ENCODE peak calls at places on chromosomes 11 and 22, in eight cellular contexts. M is cardiac muscle cell, C is epithelial cell of esophagus, V is lower lobe of right lung, N is fibroblast of villous mesenchyme, Q is AG09309, G is neural progenitor cell, J is HFF-Myc. Z is an unnamed sample.

GRCh38 chr11:2743427-2744110 is 43.8 kb upstream of the KCNQ1OT1 start:
- DNase-seq in Q (no peak), M (no peak), N (no peak), V (peak; percentile 35), G (no peak), C (no peak), J (no peak), Z (no peak)

GRCh38 chr22:46829140-46829891 is 66.9 kb downstream of the TBC1D22A start:
- DNase-seq in J (peak; percentile 85), M (peak; percentile 91), N (peak; percentile 90), G (no peak), Q (peak; percentile 85), V (no peak), C (peak; percentile 89), Z (no peak)

GRCh38 chr11:103091024-103091423 is 936 bp downstream of the DCUN1D5 start:
- DNase-seq in M (peak; percentile 23), V (no peak), N (peak; percentile 22), Q (no peak), C (peak; percentile 26), J (no peak), G (peak; percentile 16), Z (peak; percentile 15)

GRCh38 chr11:30583505-30584280 is 2.5 kb downstream of the MPPED2 start:
- DNase-seq in N (no peak), G (peak; percentile 59), Q (no peak), V (peak; percentile 37), M (no peak), C (no peak), J (no peak), Z (no peak)

GRCh38 chr11:30710216-30710615 is 124.1 kb upstream of the MPPED2 start:
- DNase-seq in Q (no peak), V (no peak), G (no peak), C (no peak), M (peak; percentile 3), N (no peak), J (no peak), Z (no peak)

GRCh38 chr22:27135582-27135981 is 478.2 kb downstream of the MIAT start:
- DNase-seq in C (peak; percentile 48), G (no peak), J (no peak), V (no peak), N (peak; percentile 89), M (peak; percentile 65), Q (no peak), Z (no peak)

GRCh38 chr11:86741489-86742435 is 58.6 kb upstream of the PRSS23 start:
- DNase-seq in N (peak; percentile 79), C (peak; percentile 89), Q (no peak), J (no peak), M (peak; percentile 52), V (no peak), G (no peak), Z (no peak)

GRCh38 chr11:20964985-20965384 is 295.6 kb downstream of the NELL1 start:
- DNase-seq in V (no peak), Q (no peak), J (no peak), G (no peak), M (no peak), C (no peak), N (no peak), Z (no peak)

GRCh38 chr22:32785636-32786418 is 15.7 kb upstream of the TIMP3 start:
- DNase-seq in V (no peak), Q (no peak), J (no peak), N (no peak), M (no peak), C (no peak), G (no peak), Z (no peak)

GRCh38 chr11:119783466-119784400 is 54.7 kb upstream of the NECTIN1 start:
- DNase-seq in N (no peak), J (no peak), C (peak; percentile 9), Q (no peak), G (no peak), V (peak; percentile 14), M (peak; percentile 20), Z (peak; percentile 43)

GRCh38 chr22:46598737-46599424 is 21.3 kb upstream of the GRAMD4 start:
- DNase-seq in V (peak; percentile 65), N (peak; percentile 84), J (no peak), C (no peak), G (no peak), M (peak; percentile 55), Q (no peak), Z (no peak)

GRCh38 chr11:69313992-69314391 is 20.0 kb downstream of the MYEOV start:
- DNase-seq in N (no peak), J (no peak), Q (no peak), G (no peak), V (no peak), C (no peak), M (no peak), Z (no peak)

GRCh38 chr11:71420455-71421241 is 27.5 kb downstream of the DHCR7 start:
- DNase-seq in M (peak; percentile 67), V (no peak), J (no peak), C (peak; percentile 64), Q (no peak), N (peak; percentile 63), G (peak; percentile 79), Z (peak; percentile 69)

GRCh38 chr11:47551086-47551485 is 1.8 kb downstream of the CELF1 start:
- DNase-seq in Q (no peak), M (peak; percentile 47), C (peak; percentile 40), V (no peak), G (peak; percentile 63), N (peak; percentile 36), J (no peak), Z (peak; percentile 30)

GRCh38 chr11:46895821-46896220 is 22.5 kb downstream of the LRP4 start:
- DNase-seq in J (no peak), Q (no peak), N (no peak), V (peak; percentile 70), G (no peak), M (no peak), C (no peak), Z (no peak)

GRCh38 chr22:27626675-27627443 is 174.7 kb downstream of the MN1 start:
- DNase-seq in C (peak; percentile 97), G (no peak), N (no peak), M (no peak), Q (no peak), V (no peak), J (no peak), Z (no peak)

GRCh38 chr11:289706-290620 is 1.0 kb downstream of the PGGHG start:
- DNase-seq in J (no peak), V (peak; percentile 46), M (no peak), Q (no peak), G (no peak), N (no peak), C (no peak), Z (no peak)
- H3K4me3 ChIP-seq in J (peak overlapping the region; percentile 48), V (peak overlapping the region; percentile 77), M (peak overlapping the region; percentile 72), Q (peak overlapping the region; percentile 54), G (peak overlapping the region; percentile 81), N (peak overlapping the region; percentile 63), C (no peak overlapping the region), Z (peak overlapping the region; percentile 47)

DNA sequence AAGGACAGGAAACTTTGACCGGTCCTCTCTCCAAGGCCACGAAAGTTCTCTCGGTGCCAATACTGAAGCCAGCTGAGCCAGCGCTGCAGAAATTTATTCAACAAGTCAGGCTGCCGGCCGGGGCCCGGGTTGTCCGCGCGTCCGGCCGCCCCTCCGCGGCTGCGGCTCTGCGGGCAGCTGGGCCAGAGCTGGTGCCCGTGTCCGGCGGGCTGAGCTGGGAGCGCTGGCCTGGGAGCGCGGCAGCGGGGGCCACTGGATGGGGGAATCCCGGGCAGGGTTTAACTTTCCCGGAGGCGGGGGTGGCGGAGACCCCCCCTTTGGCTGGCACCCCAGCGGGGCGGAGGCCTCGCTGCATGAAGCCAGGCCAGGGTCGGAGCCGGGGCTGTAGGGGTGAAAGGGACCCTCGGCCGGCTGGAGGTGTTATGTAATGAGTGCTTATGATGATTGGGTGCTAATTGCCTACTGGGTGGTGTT is 12.3 kb upstream of the CACNA1I start:
- DNase-seq in N (no peak), Q (no peak), J (no peak), C (no peak), M (no peak), V (no peak), G (peak; percentile 50), Z (no peak)
- H3K4me3 ChIP-seq in N (no peak overlapping the region), Q (no peak overlapping the region), J (no peak overlapping the region), C (no peak overlapping the region), M (peak overlapping the region; percentile 24), V (no peak overlapping the region), G (peak overlapping the region; percentile 53), Z (no peak overlapping the region)

GRCh38 chr11:67240575-67241389 is 25.5 kb upstream of the GRK2 start:
- DNase-seq in J (peak; percentile 61), N (peak; percentile 77), V (peak; percentile 85), Q (peak; percentile 37), M (peak; percentile 82), G (peak; percentile 68), C (peak; percentile 77), Z (peak; percentile 48)

GRCh38 chr11:67238894-67239794 is 27.1 kb upstream of the GRK2 start:
- DNase-seq in C (peak; percentile 63), M (peak; percentile 19), G (peak; percentile 47), Q (no peak), N (peak; percentile 30), J (no peak), V (no peak), Z (no peak)

GRCh38 chr11:67239795-67240574 is 26.3 kb upstream of the GRK2 start:
- DNase-seq in M (peak; percentile 99), N (peak; percentile 99), C (peak; percentile 100), Q (peak; percentile 96), V (peak; percentile 98), G (peak; percentile 99), J (peak; percentile 95), Z (peak; percentile 98)

GRCh38 chr11:67245046-67245445 is 21.2 kb upstream of the GRK2 start:
- DNase-seq in G (no peak), Q (no peak), C (no peak), V (no peak), M (no peak), J (no peak), N (no peak), Z (no peak)

GRCh38 chr11:67242548-67242947 is 23.7 kb upstream of the GRK2 start:
- DNase-seq in C (no peak), M (no peak), V (no peak), J (no peak), N (no peak), G (no peak), Q (no peak), Z (no peak)
- H3K4me3 ChIP-seq in C (no peak overlapping the region), M (no peak overlapping the region), V (no peak overlapping the region), J (peak overlapping the region; percentile 97), N (no peak overlapping the region), G (peak overlapping the region; percentile 75), Q (no peak overlapping the region), Z (no peak overlapping the region)

GRCh38 chr11:787084-787675 is 2.7 kb downstream of the CEND1 start:
- DNase-seq in C (no peak), M (no peak), N (no peak), J (no peak), G (no peak), V (no peak), Q (no peak), Z (no peak)

GRCh38 chr11:790721-791564 is 1.1 kb upstream of the CEND1 start:
- DNase-seq in Q (no peak), C (no peak), M (peak; percentile 41), V (no peak), G (peak; percentile 63), N (no peak), J (no peak), Z (no peak)

GRCh38 chr11:788009-788640 is 1.8 kb downstream of the CEND1 start:
- DNase-seq in M (no peak), N (no peak), C (no peak), Q (no peak), G (no peak), J (no peak), V (no peak), Z (no peak)

GRCh38 chr11:789951-790350 is at the start of gene CEND1:
- DNase-seq in C (peak; percentile 44), V (no peak), J (no peak), G (peak; percentile 79), N (no peak), Q (no peak), M (peak; percentile 54), Z (no peak)

GRCh38 chr11:788953-789940 is 643 bp downstream of the CEND1 start:
- DNase-seq in C (no peak), G (no peak), J (no peak), N (no peak), Q (no peak), V (no peak), M (no peak), Z (no peak)
- H3K4me3 ChIP-seq in C (no peak overlapping the region), G (peak overlapping the region; percentile 19), J (peak overlapping the region; percentile 28), N (no peak overlapping the region), Q (peak overlapping the region; percentile 12), V (no peak overlapping the region), M (no peak overlapping the region), Z (no peak overlapping the region)